ENCODE peak calls at places on chromosomes 7 and 10, in four cellular contexts. X, G, V and Q are unnamed samples.

GRCh38 chr7:22920664-22921063 is 93.3 kb downstream of the HYCC1 start:
- DNase-seq in X (no peak), G (no peak), V (no peak), Q (no peak)

GRCh38 chr10:88642991-88643390 is 21.3 kb upstream of the LIPF start:
- DNase-seq in X (no peak), G (no peak), V (no peak), Q (no peak)

GRCh38 chr10:26557641-26558014 is 119.5 kb downstream of the APBB1IP start:
- DNase-seq in X (no peak), G (no peak), V (no peak), Q (peak)

GRCh38 chr7:151631149-151631967 is 111.7 kb upstream of the RHEB start:
- DNase-seq in X (peak), G (no peak), V (peak), Q (peak)

GRCh38 chr10:5971886-5972285 is 5.5 kb downstream of the IL15RA start:
- DNase-seq in X (no peak), G (no peak), V (no peak), Q (peak)

GRCh38 chr7:152052772-152053171 is 27.3 kb downstream of the GALNT11 start:
- DNase-seq in X (no peak), G (no peak), V (no peak), Q (no peak)

GRCh38 chr7:150997075-150997511 is 6.3 kb downstream of the NOS3 start:
- DNase-seq in X (no peak), G (no peak), V (no peak), Q (no peak)

GRCh38 chr10:101839421-101840063 is 4.1 kb downstream of the KCNIP2 start:
- DNase-seq in X (peak), G (peak), V (no peak), Q (peak)

GRCh38 chr7:95102662-95103061 is 195.3 kb downstream of the PPP1R9A start:
- DNase-seq in X (no peak), G (no peak), V (no peak), Q (no peak)

GRCh38 chr7:18607025-18607424 is 111.5 kb downstream of the HDAC9 start:
- DNase-seq in X (no peak), G (no peak), V (no peak), Q (no peak)

GRCh38 chr7:29193316-29194205 is 1.0 kb upstream of the CHN2 start:
- DNase-seq in X (no peak), G (no peak), V (peak), Q (no peak)

GRCh38 chr7:117830422-117830954 is 42.8 kb downstream of the CTTNBP2 start:
- DNase-seq in X (no peak), G (no peak), V (no peak), Q (no peak)

GRCh38 chr7:145050415-145050814 is 214.6 kb upstream of the TPK1 start:
- DNase-seq in X (no peak), G (no peak), V (peak), Q (no peak)

GRCh38 chr10:6956562-6956961 is 376.5 kb upstream of the PRKCQ start:
- DNase-seq in X (no peak), G (no peak), V (no peak), Q (no peak)

GRCh38 chr7:27181795-27182275 is 3.2 kb downstream of the HOXA11 start:
- DNase-seq in X (no peak), G (no peak), V (no peak), Q (no peak)

GRCh38 chr7:90850516-90850915 is 254.4 kb downstream of the CDK14 start:
- DNase-seq in X (no peak), G (no peak), V (peak), Q (no peak)

GRCh38 chr7:19754521-19755116 is 18.8 kb downstream of the TMEM196 start:
- DNase-seq in X (no peak), G (no peak), V (peak), Q (peak)

GRCh38 chr10:4670737-4671136 is 155.3 kb upstream of the AKR1E2 start:
- DNase-seq in X (no peak), G (no peak), V (no peak), Q (peak)

GRCh38 chr10:69718951-69719350 is 82.8 kb upstream of the COL13A1 start:
- DNase-seq in X (no peak), G (no peak), V (no peak), Q (no peak)

GRCh38 chr7:25558605-25559004 is 330.3 kb upstream of the NPVF start:
- DNase-seq in X (no peak), G (no peak), V (no peak), Q (no peak)

GRCh38 chr7:50314778-50315177 is 10.3 kb downstream of the IKZF1 start:
- DNase-seq in X (no peak), G (no peak), V (no peak), Q (no peak)

GRCh38 chr7:150854066-150855000 is 2.0 kb downstream of the AOC1 start:
- DNase-seq in X (no peak), G (no peak), V (no peak), Q (no peak)

GRCh38 chr7:44291066-44291732 is 34.2 kb downstream of the CAMK2B start:
- DNase-seq in X (no peak), G (peak), V (no peak), Q (peak)

GRCh38 chr10:88500656-88501055 is 82.5 kb downstream of the RNLS start:
- DNase-seq in X (no peak), G (no peak), V (no peak), Q (no peak)

GRCh38 chr10:88897019-88897853 is 17.2 kb downstream of the STAMBPL1 start:
- DNase-seq in X (no peak), G (no peak), V (no peak), Q (no peak)

GRCh38 chr7:158372400-158373302 is 215.0 kb downstream of the PTPRN2 start:
- DNase-seq in X (no peak), G (no peak), V (no peak), Q (no peak)

GRCh38 chr10:49290131-49290530 is 8.8 kb upstream of the C10orf71 start:
- DNase-seq in X (no peak), G (no peak), V (no peak), Q (no peak)

GRCh38 chr10:74117738-74118137 is 32.9 kb downstream of the AP3M1 start:
- DNase-seq in X (no peak), G (no peak), V (no peak), Q (no peak)

GRCh38 chr7:101856488-101857357 is 39.3 kb downstream of the CUX1 start:
- DNase-seq in X (peak), G (peak), V (peak), Q (no peak)

GRCh38 chr7:6175642-6176041 is 96.8 kb downstream of the CYTH3 start:
- DNase-seq in X (no peak), G (no peak), V (no peak), Q (no peak)

GRCh38 chr7:8184241-8184640 is 77.7 kb downstream of the ICA1 start:
- DNase-seq in X (no peak), G (no peak), V (peak), Q (no peak)

GRCh38 chr7:127678947-127679346 is 27.0 kb downstream of the SND1 start:
- DNase-seq in X (no peak), G (no peak), V (no peak), Q (peak)

GRCh38 chr7:49714182-49714581 is 59.3 kb upstream of the VWC2 start:
- DNase-seq in X (no peak), G (peak), V (no peak), Q (no peak)

GRCh38 chr10:127310932-127311331 is 114.5 kb upstream of the INSYN2A start:
- DNase-seq in X (no peak), G (no peak), V (no peak), Q (no peak)

GRCh38 chr7:113367187-113367586 is 248.8 kb upstream of the SMIM30 start:
- DNase-seq in X (no peak), G (no peak), V (no peak), Q (no peak)